ENCODE peak calls at places on chromosomes 3 and 15, in seven cellular contexts. P, N, Y, Z, T, Q and C are unnamed samples.
A peak's percentile ranks its signal among the peaks of the same experiment; 100 is the strongest.

GRCh38 chr3:177498037-177498857 is 301.0 kb upstream of the TBL1XR1 start:
- DNase-seq in T (no peak), Z (peak; percentile 36), Y (peak; percentile 45), P (no peak), N (no peak), Q (peak; percentile 52), C (no peak)

GRCh38 chr3:118977118-118977517 is 57.5 kb downstream of the IGSF11 start:
- DNase-seq in Q (no peak), N (no peak), Y (no peak), T (no peak), Z (no peak), P (no peak), C (no peak)

GRCh38 chr3:131217296-131217741 is 164.3 kb upstream of the NUDT16 start:
- DNase-seq in Y (peak; percentile 58), Z (peak; percentile 52), T (no peak), N (no peak), Q (no peak), P (no peak), C (no peak)

GRCh38 chr15:80526556-80527340 is 122.6 kb downstream of the ARNT2 start:
- DNase-seq in Q (peak; percentile 84), T (no peak), N (no peak), P (no peak), Y (no peak), Z (no peak), C (no peak)

GRCh38 chr3:4006288-4006687 is 207.1 kb downstream of the LRRN1 start:
- DNase-seq in Y (no peak), Q (no peak), N (no peak), T (no peak), P (no peak), Z (no peak), C (no peak)

GRCh38 chr15:61916104-61916503 is 144.1 kb downstream of the VPS13C start:
- DNase-seq in P (no peak), T (no peak), Q (peak; percentile 35), N (no peak), Y (peak; percentile 37), Z (no peak), C (no peak)

GRCh38 chr3:42517143-42517542 is 14.7 kb downstream of the VIPR1 start:
- DNase-seq in Y (no peak), Q (no peak), T (peak; percentile 65), N (no peak), Z (no peak), P (no peak), C (no peak)

GRCh38 chr15:58546066-58546591 is 114.3 kb downstream of the LIPC start:
- DNase-seq in Q (no peak), P (no peak), Y (peak; percentile 40), T (peak; percentile 56), N (no peak), Z (no peak), C (no peak)

GRCh38 chr3:195165790-195166189 is 105.2 kb downstream of the XXYLT1 start:
- DNase-seq in Z (no peak), N (no peak), Y (no peak), T (no peak), P (peak; percentile 18), Q (no peak), C (no peak)

GRCh38 chr15:68823561-68823960 is 2.9 kb upstream of the ANP32A start:
- DNase-seq in N (no peak), Z (no peak), P (no peak), Y (no peak), Q (no peak), T (no peak), C (no peak)

GRCh38 chr3:159821148-159821547 is 167.5 kb upstream of the IL12A start:
- DNase-seq in Z (no peak), Y (no peak), Q (no peak), T (no peak), P (no peak), N (no peak), C (no peak)

GRCh38 chr3:190585771-190586630 is 72.1 kb downstream of the IL1RAP start:
- DNase-seq in P (no peak), N (no peak), Y (no peak), Z (peak; percentile 94), Q (peak; percentile 95), T (no peak), C (no peak)

GRCh38 chr3:152385761-152386160 is 117.0 kb downstream of the MBNL1 start:
- DNase-seq in Q (peak; percentile 85), Z (peak; percentile 81), P (no peak), T (no peak), N (no peak), Y (no peak), C (no peak)

DNA sequence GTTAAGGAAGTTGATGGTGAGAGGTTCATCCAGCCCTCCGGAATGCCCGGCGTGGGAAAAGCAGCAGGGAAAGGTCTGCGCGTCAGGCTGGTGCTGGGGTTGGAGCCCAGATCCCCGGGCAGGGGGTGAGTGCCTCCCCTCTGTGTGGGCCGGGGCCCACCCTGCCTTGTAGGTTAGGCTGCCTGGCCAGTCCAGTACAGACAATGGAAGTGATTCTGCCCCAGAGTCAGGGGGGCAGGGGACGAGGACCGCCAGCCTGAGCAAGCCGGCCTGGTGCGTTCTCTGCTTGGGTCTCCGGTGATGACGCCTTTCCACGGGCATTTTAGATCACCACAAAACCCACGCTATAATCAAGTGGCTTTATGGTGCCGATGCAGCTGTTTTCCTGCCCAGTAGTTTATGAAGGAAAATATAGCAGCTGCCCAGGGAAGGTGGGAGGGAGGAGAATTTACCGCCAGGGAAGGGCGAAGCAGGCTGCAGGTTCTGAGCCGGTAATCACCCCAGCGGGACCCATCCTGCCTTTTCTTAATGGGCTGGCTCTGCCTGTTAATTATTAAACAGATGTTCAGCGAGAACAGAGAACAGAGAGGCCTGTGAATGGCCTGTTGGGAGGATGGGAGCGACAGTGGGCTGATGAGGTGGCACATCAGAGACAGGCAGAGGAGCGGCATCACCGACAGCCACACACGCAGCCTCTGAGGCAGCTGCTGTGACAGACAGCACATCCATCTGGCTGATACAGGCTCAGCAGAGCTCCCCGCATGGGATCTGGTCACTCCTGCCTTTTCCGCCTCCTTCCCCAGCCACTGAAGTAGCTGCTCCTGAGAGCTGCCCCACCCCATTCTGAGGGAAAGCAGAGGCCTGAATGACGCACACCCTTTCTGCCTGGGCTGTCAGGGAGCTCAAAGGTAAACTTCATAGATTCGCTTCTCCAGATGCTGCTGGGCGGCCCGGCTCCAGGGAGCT is 35.2 kb downstream of the BDH1 start:
- DNase-seq in Q (peak; percentile 80), N (no peak), Z (peak; percentile 91), P (no peak), T (peak; percentile 66), Y (no peak), C (no peak)
- TF ChIP-seq POLR2A in Q (no peak), N (no peak), Z (peak; percentile 78), P (no peak), T (peak; percentile 20), Y (no peak), C (no peak)

GRCh38 chr3:100615684-100616083 is 6.3 kb downstream of the ADGRG7 start:
- DNase-seq in Q (peak; percentile 56), T (no peak), N (no peak), P (no peak), Z (no peak), Y (no peak), C (no peak)
- TF ChIP-seq POLR2A in Q (no peak), T (no peak), N (no peak), P (no peak), Z (no peak), Y (no peak), C (no peak)

GRCh38 chr15:74386496-74387140 is 19.2 kb upstream of the CYP11A1 start:
- DNase-seq in N (no peak), P (no peak), Q (no peak), Y (no peak), T (no peak), Z (no peak), C (peak; percentile 80)

GRCh38 chr15:74383695-74384565 is 16.5 kb upstream of the CYP11A1 start:
- DNase-seq in P (no peak), T (no peak), Z (peak; percentile 33), Y (no peak), N (no peak), Q (peak; percentile 84), C (peak; percentile 87)

GRCh38 chr15:74383286-74383685 is 15.8 kb upstream of the CYP11A1 start:
- DNase-seq in P (no peak), Y (no peak), T (no peak), Z (no peak), N (no peak), Q (no peak), C (peak; percentile 74)

GRCh38 chr15:74385442-74386132 is 18.1 kb upstream of the CYP11A1 start:
- DNase-seq in N (no peak), P (no peak), T (no peak), Z (no peak), Q (no peak), Y (no peak), C (peak; percentile 84)

DNA sequence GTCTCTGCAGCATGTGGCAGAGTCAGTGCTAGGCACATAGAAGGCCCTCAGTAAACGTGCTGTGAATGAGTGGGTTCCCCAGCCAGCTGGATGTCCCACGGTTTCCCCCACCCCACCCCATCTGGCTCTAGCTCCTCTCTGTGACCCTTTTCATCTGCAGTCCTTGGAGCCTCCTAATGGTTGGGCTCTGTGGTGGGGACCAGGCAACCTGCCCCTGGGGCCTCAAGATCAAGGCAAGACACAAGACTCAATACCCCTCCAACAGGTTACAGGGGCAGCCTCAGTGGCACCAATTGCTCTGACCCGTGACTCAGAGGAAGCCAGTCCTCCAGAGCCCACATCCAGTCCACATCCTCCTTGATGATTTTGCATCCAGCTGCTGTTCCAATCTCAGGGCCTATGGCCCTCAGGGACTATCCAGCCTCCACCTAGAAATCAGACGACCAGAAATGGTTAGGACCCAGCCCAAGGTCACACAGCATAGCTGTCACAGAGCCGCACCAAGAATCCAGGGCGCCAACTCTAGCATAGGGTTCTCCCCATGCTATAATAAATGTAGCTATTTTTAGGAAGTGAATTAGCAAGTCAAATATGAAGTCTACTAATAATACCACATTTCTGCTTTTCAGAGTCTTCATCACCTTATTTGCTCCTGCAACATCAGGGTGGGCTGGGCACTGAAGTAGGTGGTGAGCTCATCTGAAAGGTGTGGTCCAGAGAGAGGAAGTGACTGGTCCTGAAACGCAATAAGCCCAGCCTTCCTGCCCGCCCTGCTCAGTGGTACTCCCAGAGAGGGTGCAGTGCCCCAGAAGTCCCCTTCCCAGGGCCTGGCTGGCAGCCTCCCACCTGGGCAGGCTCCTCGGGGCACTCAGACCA is 17.4 kb upstream of the CYP11A1 start:
- DNase-seq in Y (no peak), N (no peak), T (no peak), Z (peak; percentile 28), Q (no peak), P (no peak), C (peak; percentile 94)
- TF ChIP-seq POLR2A in Y (no peak), N (no peak), T (no peak), Z (no peak), Q (no peak), P (no peak), C (no peak)

DNA sequence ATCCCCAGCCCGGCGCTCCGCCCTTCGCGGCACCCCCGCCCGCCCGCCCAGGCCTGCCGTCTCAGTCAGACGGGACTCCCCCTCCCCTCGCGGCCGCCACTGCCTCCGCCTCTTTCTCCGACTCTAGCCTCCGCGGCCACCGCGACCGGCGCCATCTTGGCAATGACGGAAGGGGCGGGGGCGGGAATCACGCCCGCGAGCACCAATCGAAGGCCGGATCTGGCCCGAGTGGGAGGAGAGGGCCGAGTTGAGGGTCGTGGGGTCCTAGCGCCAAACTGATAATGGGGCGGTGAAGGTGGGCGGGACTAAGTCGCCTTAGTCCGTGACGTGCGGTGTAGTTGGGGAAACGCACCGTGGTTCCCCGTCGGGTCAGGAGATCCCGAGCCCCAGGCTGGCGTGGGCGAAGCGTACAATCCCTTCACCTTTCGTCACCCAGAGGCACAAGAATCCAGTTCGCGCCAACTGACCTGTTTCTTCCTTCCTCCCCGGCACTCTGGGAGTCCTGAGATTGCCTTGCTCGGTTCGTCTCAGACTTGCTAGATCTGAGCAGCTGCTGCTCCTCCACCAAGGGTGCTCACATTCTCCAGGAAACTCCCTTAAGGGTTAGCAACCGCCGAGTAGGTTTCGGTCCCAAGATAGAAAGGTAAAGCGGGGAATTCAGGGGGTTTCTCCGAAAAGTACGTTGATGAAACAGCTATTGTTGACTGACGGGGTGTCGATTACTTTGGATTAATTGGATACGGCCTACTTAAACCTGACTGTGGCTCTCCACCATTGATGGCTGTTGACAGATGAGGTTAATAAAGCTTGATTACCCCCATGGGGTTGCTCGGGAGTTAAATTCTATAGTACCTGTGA is at the start of gene DENND4A:
- DNase-seq in P (peak; percentile 99), Y (peak; percentile 98), N (peak; percentile 99), T (peak; percentile 98), Q (peak; percentile 98), Z (peak; percentile 99), C (peak; percentile 100)
- TF ChIP-seq POLR2A in P (peak; percentile 54), Y (peak; percentile 92), N (peak; percentile 87), T (peak; percentile 75), Q (peak; percentile 74), Z (peak; percentile 93), C (peak; percentile 35)